ENCODE peak calls at places on chromosomes 3 and 15, in four cellular contexts. One of them, this sample, is unnamed.
A peak's percentile ranks its signal among the peaks of the same experiment; 100 is the strongest.

GRCh38 chr3:21356402-21356801 is 394.6 kb downstream of the ZNF385D start:
- DNase-seq in GM12878: no peak
- DNase-seq in HepG2: no peak
- DNase-seq in K562: no peak
- DNase-seq in this sample: no peak

GRCh38 chr15:64991536-64992135 is 1.9 kb upstream of the SPG21 start:
- DNase-seq in GM12878: no peak
- DNase-seq in HepG2: no peak
- DNase-seq in K562: no peak
- DNase-seq in this sample: no peak

GRCh38 chr15:25169318-25169717 is 214.5 kb downstream of the SNRPN start:
- DNase-seq in GM12878: no peak
- DNase-seq in HepG2: no peak
- DNase-seq in K562: no peak
- DNase-seq in this sample: no peak

GRCh38 chr15:42364529-42364928 is 5.2 kb downstream of the CAPN3 start:
- DNase-seq in GM12878: no peak
- DNase-seq in HepG2: no peak
- DNase-seq in K562: no peak
- DNase-seq in this sample: no peak

GRCh38 chr3:4981688-4982494 is 2.7 kb downstream of the BHLHE40 start:
- DNase-seq in GM12878: no peak
- DNase-seq in HepG2: peak; percentile 70
- DNase-seq in K562: peak; percentile 23
- DNase-seq in this sample: no peak

GRCh38 chr3:135007622-135008021 is 212.6 kb downstream of the EPHB1 start:
- DNase-seq in GM12878: no peak
- DNase-seq in HepG2: no peak
- DNase-seq in K562: no peak
- DNase-seq in this sample: no peak

GRCh38 chr15:92810418-92811138 is 89.5 kb upstream of the CHD2 start:
- DNase-seq in GM12878: no peak
- DNase-seq in HepG2: no peak
- DNase-seq in K562: peak; percentile 72
- DNase-seq in this sample: peak; percentile 38

GRCh38 chr15:40844543-40844981 is 714 bp downstream of the SPINT1 start:
- DNase-seq in GM12878: no peak
- DNase-seq in HepG2: no peak
- DNase-seq in K562: peak; percentile 11
- DNase-seq in this sample: no peak

GRCh38 chr15:71790081-71790480 is 20.3 kb upstream of the NR2E3 start:
- DNase-seq in GM12878: no peak
- DNase-seq in HepG2: no peak
- DNase-seq in K562: no peak
- DNase-seq in this sample: no peak

DNA sequence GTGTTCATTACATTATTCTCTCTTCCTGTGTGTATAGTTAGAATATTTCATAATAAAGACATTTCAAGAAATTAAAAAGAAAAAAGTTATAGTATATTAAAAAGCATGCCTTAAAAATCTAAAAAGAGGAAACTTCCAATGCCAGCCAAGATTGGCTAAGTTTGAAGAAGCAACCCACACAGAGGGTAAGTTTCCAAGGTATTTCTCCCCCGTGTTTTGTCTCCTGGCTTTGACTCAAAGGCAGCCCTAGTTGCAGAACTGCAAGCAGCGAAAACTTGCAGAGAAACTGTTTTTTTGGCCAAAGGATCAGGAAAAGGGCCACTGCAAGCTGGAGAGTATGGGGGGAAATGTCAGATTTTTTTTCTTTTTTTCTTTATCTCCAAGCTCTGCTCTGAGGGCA is 23.1 kb downstream of the HACL1 start:
- DNase-seq in GM12878: no peak
- DNase-seq in HepG2: no peak
- DNase-seq in K562: no peak
- DNase-seq in this sample: no peak
- TF ChIP-seq TARDBP in GM12878: no peak
- TF ChIP-seq TARDBP in HepG2: no peak
- TF ChIP-seq TARDBP in K562: no peak
- TF ChIP-seq TARDBP in this sample: no peak

GRCh38 chr3:81352867-81353266 is 408.6 kb downstream of the GBE1 start:
- DNase-seq in GM12878: no peak
- DNase-seq in HepG2: peak; percentile 40
- DNase-seq in K562: no peak
- DNase-seq in this sample: peak; percentile 21
- TF ChIP-seq TARDBP in GM12878: no peak
- TF ChIP-seq TARDBP in HepG2: no peak
- TF ChIP-seq TARDBP in K562: no peak
- TF ChIP-seq TARDBP in this sample: no peak

GRCh38 chr15:77168211-77168610 is 97.3 kb upstream of the TSPAN3 start:
- DNase-seq in GM12878: no peak
- DNase-seq in HepG2: no peak
- DNase-seq in K562: no peak
- DNase-seq in this sample: no peak

GRCh38 chr15:77168616-77169015 is 97.7 kb upstream of the TSPAN3 start:
- DNase-seq in GM12878: no peak
- DNase-seq in HepG2: no peak
- DNase-seq in K562: no peak
- DNase-seq in this sample: no peak

GRCh38 chr15:77160562-77161481 is 89.9 kb upstream of the TSPAN3 start:
- DNase-seq in GM12878: no peak
- DNase-seq in HepG2: peak; percentile 81
- DNase-seq in K562: no peak
- DNase-seq in this sample: no peak

GRCh38 chr15:77163806-77164384 is 93.0 kb upstream of the TSPAN3 start:
- DNase-seq in GM12878: no peak
- DNase-seq in HepG2: no peak
- DNase-seq in K562: no peak
- DNase-seq in this sample: no peak

DNA sequence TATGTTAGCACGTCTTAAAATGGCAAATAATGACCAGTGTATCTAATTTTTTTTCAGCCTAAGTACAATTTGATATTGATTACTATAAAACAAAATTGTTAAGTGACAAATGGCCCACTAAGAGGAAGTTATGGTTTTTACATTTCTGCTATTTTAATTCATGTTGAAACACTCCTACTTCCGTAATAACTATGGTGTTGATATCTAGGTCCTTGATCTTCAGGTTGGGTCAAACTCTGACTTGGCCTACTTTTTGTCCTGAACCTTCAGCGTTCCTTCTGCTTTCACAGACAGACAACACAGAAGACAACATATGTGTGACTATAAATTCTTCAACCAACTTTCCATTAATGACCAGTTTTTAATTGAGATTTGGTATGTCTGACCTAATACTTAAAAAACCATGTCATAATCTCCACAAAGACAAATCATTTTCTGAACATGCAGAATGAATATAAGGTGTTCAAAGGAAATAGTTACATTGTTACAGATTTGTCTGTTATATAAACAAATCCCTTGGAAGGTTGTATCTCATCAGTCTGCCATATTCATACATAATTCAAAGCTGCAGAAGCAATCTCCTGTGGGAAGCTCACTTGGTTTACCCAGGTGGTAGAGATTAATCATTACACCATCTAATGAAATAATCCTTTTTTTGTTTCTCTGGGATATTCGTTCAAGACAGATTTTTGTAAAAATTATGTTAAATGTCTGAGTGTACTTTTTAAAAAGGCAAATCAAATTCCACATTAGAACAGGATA is 92.1 kb upstream of the TSPAN3 start:
- DNase-seq in GM12878: no peak
- DNase-seq in HepG2: no peak
- DNase-seq in K562: no peak
- DNase-seq in this sample: no peak
- TF ChIP-seq TARDBP in GM12878: no peak
- TF ChIP-seq TARDBP in HepG2: no peak
- TF ChIP-seq TARDBP in K562: no peak
- TF ChIP-seq TARDBP in this sample: no peak

GRCh38 chr3:44870375-44871061 is 3.9 kb upstream of the TGM4 start:
- DNase-seq in GM12878: no peak
- DNase-seq in HepG2: peak; percentile 44
- DNase-seq in K562: no peak
- DNase-seq in this sample: no peak

GRCh38 chr3:44862221-44862637 is 517 bp downstream of the TMEM42 start:
- DNase-seq in GM12878: no peak
- DNase-seq in HepG2: peak; percentile 9
- DNase-seq in K562: no peak
- DNase-seq in this sample: no peak

GRCh38 chr3:44861412-44862220 is at the start of gene TMEM42:
- DNase-seq in GM12878: peak; percentile 68
- DNase-seq in HepG2: peak; percentile 74
- DNase-seq in K562: no peak
- DNase-seq in this sample: peak; percentile 92

GRCh38 chr3:44867421-44868111 is 5.9 kb downstream of the TMEM42 start:
- DNase-seq in GM12878: no peak
- DNase-seq in HepG2: no peak
- DNase-seq in K562: no peak
- DNase-seq in this sample: no peak

GRCh38 chr3:44865272-44866005 is 3.7 kb downstream of the TMEM42 start:
- DNase-seq in GM12878: no peak
- DNase-seq in HepG2: no peak
- DNase-seq in K562: no peak
- DNase-seq in this sample: no peak
- TF ChIP-seq TARDBP in GM12878: no peak
- TF ChIP-seq TARDBP in HepG2: no peak
- TF ChIP-seq TARDBP in K562: no peak
- TF ChIP-seq TARDBP in this sample: no peak

GRCh38 chr3:169041677-169042171 is 621.8 kb downstream of the MECOM start:
- DNase-seq in GM12878: no peak
- DNase-seq in HepG2: peak; percentile 12
- DNase-seq in K562: peak; percentile 13
- DNase-seq in this sample: peak; percentile 19
- TF ChIP-seq TARDBP in GM12878: no peak
- TF ChIP-seq TARDBP in HepG2: no peak
- TF ChIP-seq TARDBP in K562: no peak
- TF ChIP-seq TARDBP in this sample: no peak

GRCh38 chr3:48226959-48227358 is 3.7 kb downstream of the CAMP start:
- DNase-seq in GM12878: no peak
- DNase-seq in HepG2: no peak
- DNase-seq in K562: no peak
- DNase-seq in this sample: no peak

GRCh38 chr3:48236531-48236930 is 4.4 kb upstream of the ZNF589 start:
- DNase-seq in GM12878: no peak
- DNase-seq in HepG2: peak; percentile 54
- DNase-seq in K562: no peak
- DNase-seq in this sample: no peak

GRCh38 chr3:48232232-48232631 is 8.7 kb upstream of the ZNF589 start:
- DNase-seq in GM12878: no peak
- DNase-seq in HepG2: no peak
- DNase-seq in K562: no peak
- DNase-seq in this sample: no peak

GRCh38 chr3:48233542-48233941 is 7.4 kb upstream of the ZNF589 start:
- DNase-seq in GM12878: no peak
- DNase-seq in HepG2: no peak
- DNase-seq in K562: no peak
- DNase-seq in this sample: no peak

GRCh38 chr3:48232734-48233133 is 8.2 kb upstream of the ZNF589 start:
- DNase-seq in GM12878: peak; percentile 63
- DNase-seq in HepG2: peak; percentile 76
- DNase-seq in K562: peak; percentile 63
- DNase-seq in this sample: peak; percentile 82
- TF ChIP-seq TARDBP in GM12878: no peak
- TF ChIP-seq TARDBP in HepG2: peak; percentile 43
- TF ChIP-seq TARDBP in K562: no peak
- TF ChIP-seq TARDBP in this sample: no peak

GRCh38 chr15:60584355-60585023 is 105.5 kb upstream of the ICE2 start:
- DNase-seq in GM12878: no peak
- DNase-seq in HepG2: no peak
- DNase-seq in K562: no peak
- DNase-seq in this sample: no peak

GRCh38 chr15:60583946-60584345 is 105.0 kb upstream of the ICE2 start:
- DNase-seq in GM12878: no peak
- DNase-seq in HepG2: peak; percentile 62
- DNase-seq in K562: no peak
- DNase-seq in this sample: no peak

GRCh38 chr15:60589253-60589652 is 110.3 kb upstream of the ICE2 start:
- DNase-seq in GM12878: no peak
- DNase-seq in HepG2: no peak
- DNase-seq in K562: no peak
- DNase-seq in this sample: no peak

GRCh38 chr15:60583194-60583593 is 104.3 kb upstream of the ICE2 start:
- DNase-seq in GM12878: no peak
- DNase-seq in HepG2: no peak
- DNase-seq in K562: no peak
- DNase-seq in this sample: no peak

DNA sequence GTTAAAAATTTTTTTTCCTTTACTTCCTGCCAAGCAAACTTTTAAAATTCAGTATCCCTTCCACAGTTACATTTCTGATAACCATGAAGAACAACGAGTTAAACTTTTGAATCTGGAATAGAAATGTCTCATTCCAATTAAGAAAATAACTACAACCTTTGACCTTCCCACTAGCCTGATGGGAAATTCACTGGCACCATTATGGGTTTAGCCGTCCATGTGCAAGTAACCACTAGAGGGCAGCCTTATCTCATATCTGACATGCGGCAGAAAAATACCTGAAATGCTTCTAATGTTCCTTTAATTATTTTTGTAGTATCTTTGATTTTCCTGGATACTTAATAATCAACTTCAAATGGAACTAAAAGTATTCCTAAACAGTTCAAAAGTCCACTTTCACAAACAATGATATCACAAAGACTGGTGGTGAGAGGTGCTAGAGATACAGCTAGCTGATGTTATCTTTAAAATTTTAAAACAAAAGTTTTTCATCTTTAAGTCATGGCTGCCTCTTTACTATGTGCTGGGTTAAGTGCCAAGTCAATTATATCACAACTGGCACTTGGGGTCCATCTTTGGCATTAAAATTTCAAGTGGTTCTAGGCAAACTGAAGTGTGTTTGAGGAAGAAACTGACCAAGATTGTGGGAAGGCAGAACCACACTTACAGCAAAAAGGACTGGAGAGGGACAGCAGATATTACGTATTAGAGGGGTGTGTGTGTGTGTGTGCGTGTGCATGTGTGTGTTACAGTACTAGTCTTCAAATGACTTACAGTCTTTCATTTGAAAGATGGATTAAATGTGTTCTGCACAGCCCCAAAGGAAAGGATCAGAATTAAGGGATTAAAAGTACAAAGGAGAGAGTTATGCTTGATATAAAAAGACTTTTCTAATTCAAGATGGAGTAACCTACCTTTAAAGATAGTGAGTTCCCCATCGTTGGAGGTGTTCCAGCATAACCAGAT is 107.1 kb upstream of the ICE2 start:
- DNase-seq in GM12878: no peak
- DNase-seq in HepG2: peak; percentile 68
- DNase-seq in K562: peak; percentile 72
- DNase-seq in this sample: peak; percentile 39
- TF ChIP-seq TARDBP in GM12878: no peak
- TF ChIP-seq TARDBP in HepG2: no peak
- TF ChIP-seq TARDBP in K562: no peak
- TF ChIP-seq TARDBP in this sample: no peak